ENCODE peak calls at places on chromosomes 12 and 14, in five cellular contexts. K is GM12878, X is mammary epithelial cell, O is HepG2, T is A673. S is an unnamed sample.
A peak's percentile ranks its signal among the peaks of the same experiment; 100 is the strongest.

GRCh38 chr14:100303179-100303578 is 3.1 kb downstream of the SLC25A29 start:
- DNase-seq in K (no peak), X (no peak), O (no peak), T (peak; percentile 28), S (no peak)

GRCh38 chr14:89024691-89025090 is 200.2 kb downstream of the TTC8 start:
- DNase-seq in K (no peak), X (no peak), O (no peak), T (no peak), S (no peak)

GRCh38 chr12:6047249-6048227 is 76.9 kb downstream of the VWF start:
- DNase-seq in K (no peak), X (peak; percentile 34), O (no peak), T (no peak), S (no peak)

GRCh38 chr12:102298022-102298421 is 100.4 kb upstream of the PMCH start:
- DNase-seq in K (no peak), X (peak; percentile 73), O (no peak), T (no peak), S (no peak)

GRCh38 chr12:40794087-40794486 is 101.8 kb downstream of the CNTN1 start:
- DNase-seq in K (no peak), X (no peak), O (no peak), T (no peak), S (no peak)

GRCh38 chr12:109255377-109255776 is 53.7 kb downstream of the FOXN4 start:
- DNase-seq in K (no peak), X (no peak), O (peak; percentile 24), T (peak; percentile 33), S (no peak)

GRCh38 chr12:90020006-90020405 is 311.4 kb upstream of the ATP2B1 start:
- DNase-seq in K (no peak), X (peak; percentile 16), O (no peak), T (no peak), S (no peak)

GRCh38 chr14:76811561-76811960 is 1.1 kb downstream of the ANGEL1 start:
- DNase-seq in K (no peak), X (peak; percentile 6), O (no peak), T (no peak), S (no peak)

GRCh38 chr12:88420460-88420859 is 159.8 kb downstream of the KITLG start:
- DNase-seq in K (no peak), X (peak; percentile 88), O (no peak), T (peak; percentile 69), S (no peak)

GRCh38 chr12:4899361-4899760 is 10.3 kb upstream of the KCNA1 start:
- DNase-seq in K (no peak), X (no peak), O (no peak), T (peak; percentile 7), S (no peak)

GRCh38 chr14:59465570-59466150 is 480 bp upstream of the GPR135 start:
- DNase-seq in K (no peak), X (no peak), O (no peak), T (no peak), S (no peak)

GRCh38 chr12:28591831-28592230 is 401.6 kb downstream of the CCDC91 start:
- DNase-seq in K (no peak), X (no peak), O (no peak), T (no peak), S (no peak)

GRCh38 chr12:30308010-30308717 is 387.5 kb downstream of the IPO8 start:
- DNase-seq in K (no peak), X (peak; percentile 29), O (no peak), T (no peak), S (no peak)

GRCh38 chr12:90253142-90253541 is 544.5 kb upstream of the ATP2B1 start:
- DNase-seq in K (no peak), X (no peak), O (no peak), T (no peak), S (no peak)

GRCh38 chr12:53251477-53252348 is 16.4 kb upstream of the ESPL1 start:
- DNase-seq in K (peak; percentile 24), X (peak; percentile 72), O (peak; percentile 81), T (peak; percentile 80), S (peak; percentile 78)

GRCh38 chr12:19031032-19031431 is 98.5 kb upstream of the PLEKHA5 start:
- DNase-seq in K (no peak), X (peak; percentile 94), O (no peak), T (peak; percentile 5), S (no peak)

GRCh38 chr12:53499261-53500118 is at the start of gene MAP3K12:
- DNase-seq in K (no peak), X (peak; percentile 51), O (no peak), T (peak; percentile 66), S (peak; percentile 74)

GRCh38 chr14:53260928-53261327 is 107.8 kb upstream of the DDHD1 start:
- DNase-seq in K (no peak), X (no peak), O (no peak), T (no peak), S (no peak)

GRCh38 chr12:28390716-28391452 is 200.6 kb downstream of the CCDC91 start:
- DNase-seq in K (no peak), X (no peak), O (no peak), T (no peak), S (no peak)

GRCh38 chr14:58160561-58160960 is 8.5 kb upstream of the ARMH4 start:
- DNase-seq in K (no peak), X (no peak), O (no peak), T (no peak), S (no peak)

GRCh38 chr14:37078131-37078530 is 94.3 kb downstream of the SLC25A21 start:
- DNase-seq in K (no peak), X (no peak), O (no peak), T (no peak), S (no peak)

GRCh38 chr14:82710257-82710841 is 1176.7 kb upstream of the SEL1L start:
- DNase-seq in K (peak; percentile 8), X (peak; percentile 16), O (peak; percentile 26), T (peak; percentile 87), S (peak; percentile 43)

GRCh38 chr12:65825573-65826512 is 1.6 kb downstream of the HMGA2 start:
- DNase-seq in K (no peak), X (no peak), O (no peak), T (peak; percentile 71), S (no peak)

GRCh38 chr14:38336298-38336697 is 80.4 kb upstream of the CLEC14A start:
- DNase-seq in K (no peak), X (no peak), O (no peak), T (no peak), S (no peak)

GRCh38 chr12:117774986-117775775 is 193.6 kb downstream of the KSR2 start:
- DNase-seq in K (no peak), X (no peak), O (no peak), T (no peak), S (peak; percentile 22)

GRCh38 chr14:63717704-63718103 is 10.2 kb downstream of the SGPP1 start:
- DNase-seq in K (no peak), X (peak; percentile 20), O (no peak), T (peak; percentile 46), S (no peak)

GRCh38 chr12:116266631-116267349 is 10.7 kb downstream of the MED13L start:
- DNase-seq in K (no peak), X (peak; percentile 54), O (no peak), T (no peak), S (no peak)

GRCh38 chr14:94383777-94384176 is 4.6 kb downstream of the SERPINA1 start:
- DNase-seq in K (no peak), X (no peak), O (no peak), T (no peak), S (no peak)

GRCh38 chr12:90008277-90008676 is 299.6 kb upstream of the ATP2B1 start:
- DNase-seq in K (no peak), X (no peak), O (no peak), T (peak; percentile 29), S (no peak)

GRCh38 chr12:52924764-52925716 is 20.2 kb upstream of the KRT8 start:
- DNase-seq in K (no peak), X (peak; percentile 65), O (peak; percentile 76), T (no peak), S (no peak)

GRCh38 chr12:16350682-16351081 is 3.2 kb downstream of the MGST1 start:
- DNase-seq in K (no peak), X (peak; percentile 98), O (peak; percentile 28), T (no peak), S (no peak)

GRCh38 chr12:56628671-56629458 is 1.3 kb downstream of the BAZ2A start:
- DNase-seq in K (no peak), X (peak; percentile 60), O (peak; percentile 31), T (peak; percentile 66), S (peak; percentile 78)

GRCh38 chr14:65533736-65534404 is 121.3 kb downstream of the FUT8 start:
- DNase-seq in K (no peak), X (no peak), O (no peak), T (no peak), S (no peak)
- H3K9me3 ChIP-seq in K (peaks cover 12% of the 10 kb centered on the region), X (no peaks in the 10 kb centered on the region), O (no peaks in the 10 kb centered on the region), T (no peaks in the 10 kb centered on the region), S (no peaks in the 10 kb centered on the region)

GRCh38 chr14:74239848-74240793 is 872 bp downstream of the VSX2 start:
- DNase-seq in K (no peak), X (no peak), O (no peak), T (peak; percentile 29), S (no peak)
- TF ChIP-seq EZH2 in K (peak; percentile 65), X (peak; percentile 83), O (no peak), T (peak; percentile 74), S (no peak)

DNA sequence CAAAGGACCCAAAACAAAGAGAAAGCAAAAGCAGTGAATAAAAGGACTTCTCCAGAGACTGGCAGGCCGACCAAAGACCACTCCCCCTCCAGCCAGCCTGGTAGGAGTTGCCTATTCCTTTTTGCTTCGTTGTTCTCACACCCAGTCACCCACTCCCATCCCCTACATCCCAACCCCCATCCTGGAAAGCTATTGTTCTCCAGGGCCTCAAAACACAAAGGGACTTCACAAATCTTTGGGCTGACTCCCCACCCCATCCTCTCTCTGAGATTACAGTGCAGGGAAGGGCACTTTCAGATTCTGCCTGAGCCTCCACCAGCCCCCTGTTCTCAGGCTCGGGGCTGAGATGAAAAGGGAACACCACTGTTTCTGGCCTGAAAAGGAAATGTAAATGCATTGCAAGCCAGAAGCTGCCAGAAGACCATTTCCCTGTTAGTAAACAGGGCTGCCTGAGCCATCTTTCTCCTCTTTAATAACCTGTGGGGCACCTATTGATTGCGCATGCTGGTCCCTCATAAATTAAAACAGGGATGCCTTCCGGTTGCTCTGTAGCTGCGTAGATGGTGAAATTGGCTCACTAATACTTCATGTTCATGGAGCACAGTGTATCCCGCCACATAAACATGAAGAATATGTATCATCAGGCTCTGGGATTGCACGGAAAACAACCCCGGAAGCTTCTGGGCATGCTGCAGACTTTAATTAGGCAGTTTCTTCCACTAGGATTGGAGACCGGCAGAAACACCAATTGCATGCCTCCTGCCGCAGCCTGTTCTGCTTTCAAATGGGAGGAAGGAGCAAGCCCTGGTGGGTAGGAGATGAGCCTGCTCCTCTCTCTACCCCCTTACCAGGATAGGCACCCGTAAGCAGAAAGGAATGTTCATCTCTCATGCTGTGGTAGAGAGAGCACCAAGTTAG is 130.3 kb upstream of the FUT8 start:
- DNase-seq in K (no peak), X (peak; percentile 57), O (no peak), T (no peak), S (peak; percentile 71)
- TF ChIP-seq CTCF in K (no peak), X (no peak), O (no peak), T (no peak), S (no peak)

GRCh38 chr14:105533811-105534498 is 7.6 kb downstream of the TMEM121 start:
- DNase-seq in K (no peak), X (no peak), O (no peak), T (no peak), S (no peak)

GRCh38 chr14:105532735-105533141 is 6.4 kb downstream of the TMEM121 start:
- DNase-seq in K (no peak), X (no peak), O (peak; percentile 56), T (peak; percentile 32), S (no peak)

GRCh38 chr14:105536051-105536450 is 9.7 kb downstream of the TMEM121 start:
- DNase-seq in K (no peak), X (no peak), O (no peak), T (no peak), S (no peak)

GRCh38 chr14:105533391-105533790 is 7.0 kb downstream of the TMEM121 start:
- DNase-seq in K (no peak), X (no peak), O (no peak), T (no peak), S (no peak)

GRCh38 chr14:105534586-105534985 is 8.2 kb downstream of the TMEM121 start:
- DNase-seq in K (no peak), X (no peak), O (no peak), T (no peak), S (no peak)
- H3K9me3 ChIP-seq in K (no peaks in the 10 kb centered on the region), X (no peaks in the 10 kb centered on the region), O (no peaks in the 10 kb centered on the region), T (no peaks in the 10 kb centered on the region), S (no peaks in the 10 kb centered on the region)

S was measured in DND-41.